ENCODE peak calls at places on chromosomes 1 and 21, in five cellular contexts. One of them, this sample, is unnamed.

GRCh38 chr1:211601159-211601558 is 22.2 kb upstream of the SLC30A1 start:
- DNase-seq in AG04450: no peak
- DNase-seq in lower leg skin: no peak
- DNase-seq in CD8-positive, alpha-beta T cell: no peak
- DNase-seq in retinal pigment epithelial cell: no peak
- DNase-seq in this sample: no peak

GRCh38 chr1:115838805-115839705 is 1.9 kb downstream of the NHLH2 start:
- DNase-seq in CD8-positive, alpha-beta T cell: no peak
- DNase-seq in lower leg skin: no peak
- DNase-seq in retinal pigment epithelial cell: no peak
- DNase-seq in AG04450: no peak
- DNase-seq in this sample: no peak

GRCh38 chr1:77370588-77371306 is 88.9 kb downstream of the AK5 start:
- DNase-seq in CD8-positive, alpha-beta T cell: no peak
- DNase-seq in retinal pigment epithelial cell: peak
- DNase-seq in AG04450: peak
- DNase-seq in lower leg skin: no peak
- DNase-seq in this sample: peak

GRCh38 chr1:212030936-212031528 is 4.3 kb downstream of the INTS7 start:
- DNase-seq in retinal pigment epithelial cell: no peak
- DNase-seq in CD8-positive, alpha-beta T cell: no peak
- DNase-seq in lower leg skin: no peak
- DNase-seq in AG04450: peak
- DNase-seq in this sample: peak

GRCh38 chr21:44929799-44930542 is 9.3 kb upstream of the ITGB2 start:
- DNase-seq in retinal pigment epithelial cell: no peak
- DNase-seq in lower leg skin: no peak
- DNase-seq in AG04450: no peak
- DNase-seq in CD8-positive, alpha-beta T cell: no peak
- DNase-seq in this sample: no peak

GRCh38 chr1:15975358-15975804 is 520 bp downstream of the ZBTB17 start:
- DNase-seq in lower leg skin: no peak
- DNase-seq in CD8-positive, alpha-beta T cell: peak
- DNase-seq in retinal pigment epithelial cell: no peak
- DNase-seq in AG04450: no peak
- DNase-seq in this sample: no peak

GRCh38 chr1:79264975-79265818 is 258.7 kb upstream of the ADGRL4 start:
- DNase-seq in retinal pigment epithelial cell: no peak
- DNase-seq in AG04450: no peak
- DNase-seq in lower leg skin: no peak
- DNase-seq in CD8-positive, alpha-beta T cell: no peak
- DNase-seq in this sample: peak

GRCh38 chr1:64112281-64112680 is 91.1 kb upstream of the UBE2U start:
- DNase-seq in CD8-positive, alpha-beta T cell: no peak
- DNase-seq in lower leg skin: no peak
- DNase-seq in retinal pigment epithelial cell: no peak
- DNase-seq in AG04450: no peak
- DNase-seq in this sample: peak

GRCh38 chr1:109765896-109766615 is 2.3 kb upstream of the EPS8L3 start:
- DNase-seq in retinal pigment epithelial cell: no peak
- DNase-seq in CD8-positive, alpha-beta T cell: no peak
- DNase-seq in lower leg skin: no peak
- DNase-seq in AG04450: no peak
- DNase-seq in this sample: no peak

GRCh38 chr1:116853680-116854191 is 56.0 kb upstream of the PTGFRN start:
- DNase-seq in AG04450: no peak
- DNase-seq in retinal pigment epithelial cell: peak
- DNase-seq in lower leg skin: no peak
- DNase-seq in CD8-positive, alpha-beta T cell: no peak
- DNase-seq in this sample: no peak

GRCh38 chr1:39882152-39882551 is 1.2 kb downstream of the TRIT1 start:
- DNase-seq in lower leg skin: no peak
- DNase-seq in CD8-positive, alpha-beta T cell: no peak
- DNase-seq in AG04450: no peak
- DNase-seq in retinal pigment epithelial cell: no peak
- DNase-seq in this sample: no peak

GRCh38 chr1:212397171-212397570 is 17.5 kb downstream of the PACC1 start:
- DNase-seq in retinal pigment epithelial cell: no peak
- DNase-seq in CD8-positive, alpha-beta T cell: no peak
- DNase-seq in AG04450: no peak
- DNase-seq in lower leg skin: no peak
- DNase-seq in this sample: no peak

GRCh38 chr1:26907071-26907922 is 6.5 kb downstream of the NR0B2 start:
- DNase-seq in AG04450: no peak
- DNase-seq in lower leg skin: no peak
- DNase-seq in CD8-positive, alpha-beta T cell: no peak
- DNase-seq in retinal pigment epithelial cell: no peak
- DNase-seq in this sample: peak

GRCh38 chr1:72535470-72535869 is 253.1 kb upstream of the NEGR1 start:
- DNase-seq in retinal pigment epithelial cell: no peak
- DNase-seq in CD8-positive, alpha-beta T cell: no peak
- DNase-seq in lower leg skin: no peak
- DNase-seq in AG04450: no peak
- DNase-seq in this sample: no peak

GRCh38 chr1:115874929-115875328 is 34.0 kb upstream of the NHLH2 start:
- DNase-seq in AG04450: no peak
- DNase-seq in retinal pigment epithelial cell: no peak
- DNase-seq in lower leg skin: no peak
- DNase-seq in CD8-positive, alpha-beta T cell: no peak
- DNase-seq in this sample: no peak

GRCh38 chr1:100455478-100456072 is 82.4 kb upstream of the GPR88 start:
- DNase-seq in CD8-positive, alpha-beta T cell: no peak
- DNase-seq in retinal pigment epithelial cell: no peak
- DNase-seq in AG04450: no peak
- DNase-seq in lower leg skin: no peak
- DNase-seq in this sample: no peak

GRCh38 chr21:46108827-46109226 is 10.9 kb downstream of the COL6A2 start:
- DNase-seq in CD8-positive, alpha-beta T cell: no peak
- DNase-seq in retinal pigment epithelial cell: no peak
- DNase-seq in lower leg skin: no peak
- DNase-seq in AG04450: no peak
- DNase-seq in this sample: no peak

GRCh38 chr1:153816283-153816904 is 41.2 kb downstream of the SLC27A3 start:
- DNase-seq in lower leg skin: no peak
- DNase-seq in AG04450: no peak
- DNase-seq in CD8-positive, alpha-beta T cell: no peak
- DNase-seq in retinal pigment epithelial cell: no peak
- DNase-seq in this sample: no peak

GRCh38 chr1:155001688-155002474 is 721 bp upstream of the ZBTB7B start:
- DNase-seq in AG04450: peak
- DNase-seq in CD8-positive, alpha-beta T cell: peak
- DNase-seq in lower leg skin: peak
- DNase-seq in retinal pigment epithelial cell: peak
- DNase-seq in this sample: peak

GRCh38 chr1:41045740-41046139 is 24.2 kb upstream of the SLFNL1 start:
- DNase-seq in retinal pigment epithelial cell: peak
- DNase-seq in CD8-positive, alpha-beta T cell: no peak
- DNase-seq in lower leg skin: peak
- DNase-seq in AG04450: no peak
- DNase-seq in this sample: peak

GRCh38 chr1:226634156-226634588 is 85.6 kb downstream of the STUM start:
- DNase-seq in lower leg skin: no peak
- DNase-seq in AG04450: no peak
- DNase-seq in retinal pigment epithelial cell: no peak
- DNase-seq in CD8-positive, alpha-beta T cell: peak
- DNase-seq in this sample: no peak

GRCh38 chr1:154765970-154766369 is 104.1 kb downstream of the KCNN3 start:
- DNase-seq in retinal pigment epithelial cell: peak
- DNase-seq in CD8-positive, alpha-beta T cell: no peak
- DNase-seq in AG04450: no peak
- DNase-seq in lower leg skin: no peak
- DNase-seq in this sample: no peak

GRCh38 chr1:155018617-155019348 is 14.8 kb downstream of the DCST2 start:
- DNase-seq in lower leg skin: no peak
- DNase-seq in AG04450: no peak
- DNase-seq in CD8-positive, alpha-beta T cell: no peak
- DNase-seq in retinal pigment epithelial cell: no peak
- DNase-seq in this sample: no peak

GRCh38 chr1:84997667-84998600 is 1.0 kb upstream of the MCOLN2 start:
- DNase-seq in AG04450: no peak
- DNase-seq in retinal pigment epithelial cell: no peak
- DNase-seq in lower leg skin: no peak
- DNase-seq in CD8-positive, alpha-beta T cell: no peak
- DNase-seq in this sample: no peak

GRCh38 chr1:36864182-36865079 is 169.9 kb downstream of the GRIK3 start:
- DNase-seq in lower leg skin: no peak
- DNase-seq in AG04450: no peak
- DNase-seq in retinal pigment epithelial cell: no peak
- DNase-seq in CD8-positive, alpha-beta T cell: no peak
- DNase-seq in this sample: no peak

GRCh38 chr21:44020551-44020950 is 8.4 kb downstream of the TRAPPC10 start:
- DNase-seq in CD8-positive, alpha-beta T cell: no peak
- DNase-seq in retinal pigment epithelial cell: no peak
- DNase-seq in AG04450: no peak
- DNase-seq in lower leg skin: no peak
- DNase-seq in this sample: no peak

GRCh38 chr1:209589440-209589839 is 5.9 kb downstream of the CAMK1G start:
- DNase-seq in AG04450: no peak
- DNase-seq in retinal pigment epithelial cell: no peak
- DNase-seq in lower leg skin: no peak
- DNase-seq in CD8-positive, alpha-beta T cell: no peak
- DNase-seq in this sample: no peak
- TF ChIP-seq CTCF in AG04450: no peak
- TF ChIP-seq CTCF in retinal pigment epithelial cell: no peak
- TF ChIP-seq CTCF in lower leg skin: no peak
- TF ChIP-seq CTCF in CD8-positive, alpha-beta T cell: no peak
- TF ChIP-seq CTCF in this sample: no peak

DNA sequence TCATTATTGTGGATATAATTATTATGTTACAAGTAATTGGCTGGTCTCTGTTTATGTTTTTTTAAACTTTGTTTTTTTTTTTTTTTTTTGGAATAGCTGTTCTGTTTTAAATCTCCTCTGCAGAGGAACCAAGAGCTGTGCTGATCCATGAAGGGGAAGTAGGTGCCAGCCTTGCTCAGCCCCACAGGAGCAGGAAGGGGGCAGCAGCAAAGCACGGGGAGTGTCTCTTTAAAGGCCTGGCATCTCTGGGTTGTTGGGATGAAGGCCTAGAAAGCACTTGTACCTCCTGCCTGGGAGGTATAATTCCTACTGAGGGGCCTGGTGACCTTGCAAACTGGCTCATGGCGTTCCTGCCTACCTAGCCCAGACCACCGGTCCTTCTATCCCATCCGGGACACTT is 2.5 kb upstream of the GRHL3 start:
- DNase-seq in CD8-positive, alpha-beta T cell: no peak
- DNase-seq in AG04450: no peak
- DNase-seq in retinal pigment epithelial cell: no peak
- DNase-seq in lower leg skin: no peak
- DNase-seq in this sample: no peak
- TF ChIP-seq CTCF in CD8-positive, alpha-beta T cell: no peak
- TF ChIP-seq CTCF in AG04450: no peak
- TF ChIP-seq CTCF in retinal pigment epithelial cell: no peak
- TF ChIP-seq CTCF in lower leg skin: no peak
- TF ChIP-seq CTCF in this sample: no peak

GRCh38 chr1:90729484-90730246 is 12.6 kb upstream of the BARHL2 start:
- DNase-seq in AG04450: no peak
- DNase-seq in lower leg skin: no peak
- DNase-seq in CD8-positive, alpha-beta T cell: no peak
- DNase-seq in retinal pigment epithelial cell: no peak
- DNase-seq in this sample: no peak
- TF ChIP-seq CTCF in AG04450: no peak
- TF ChIP-seq CTCF in lower leg skin: no peak
- TF ChIP-seq CTCF in CD8-positive, alpha-beta T cell: peak
- TF ChIP-seq CTCF in retinal pigment epithelial cell: peak
- TF ChIP-seq CTCF in this sample: no peak

DNA sequence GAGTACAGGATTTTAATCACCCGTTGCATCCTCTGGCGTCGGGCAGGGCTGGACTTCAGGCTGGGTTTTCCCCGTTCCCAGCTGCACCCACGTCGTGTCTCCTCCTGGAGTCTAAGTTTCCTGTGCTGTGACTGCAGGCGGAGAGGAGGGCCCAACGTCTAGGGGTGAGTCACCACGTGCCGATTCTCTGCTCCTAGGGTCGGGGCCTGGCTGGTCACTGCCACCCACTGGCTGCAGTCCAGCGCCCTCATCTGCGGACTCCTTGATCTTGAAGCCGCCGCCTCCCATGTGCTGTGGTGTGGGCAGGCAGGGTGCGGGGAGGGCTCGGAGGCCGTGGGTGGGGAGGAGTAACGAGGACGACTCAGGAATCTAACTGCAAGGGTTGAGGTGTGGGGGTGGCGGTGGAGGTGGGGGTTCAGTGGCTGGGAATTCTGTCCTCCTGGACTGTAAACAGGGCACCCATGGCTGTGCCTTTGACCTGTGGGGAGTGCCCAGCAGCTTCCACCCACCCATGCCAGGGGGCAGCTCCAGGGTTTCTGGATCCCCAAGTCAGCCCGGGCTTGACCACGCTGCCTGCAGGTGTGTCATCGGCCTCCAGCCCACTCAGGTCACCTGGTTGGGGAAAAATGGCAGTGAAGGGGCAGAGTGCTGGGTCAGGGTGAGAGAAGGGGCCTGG is 77.8 kb downstream of the ALPL start:
- DNase-seq in retinal pigment epithelial cell: peak
- DNase-seq in AG04450: peak
- DNase-seq in CD8-positive, alpha-beta T cell: no peak
- DNase-seq in lower leg skin: peak
- DNase-seq in this sample: peak
- TF ChIP-seq CTCF in retinal pigment epithelial cell: no peak
- TF ChIP-seq CTCF in AG04450: no peak
- TF ChIP-seq CTCF in CD8-positive, alpha-beta T cell: no peak
- TF ChIP-seq CTCF in lower leg skin: no peak
- TF ChIP-seq CTCF in this sample: no peak

GRCh38 chr1:21302747-21303715 is 12.8 kb upstream of the ECE1 start:
- DNase-seq in CD8-positive, alpha-beta T cell: no peak
- DNase-seq in retinal pigment epithelial cell: no peak
- DNase-seq in AG04450: peak
- DNase-seq in lower leg skin: no peak
- DNase-seq in this sample: peak
- TF ChIP-seq CTCF in CD8-positive, alpha-beta T cell: no peak
- TF ChIP-seq CTCF in retinal pigment epithelial cell: peak
- TF ChIP-seq CTCF in AG04450: peak
- TF ChIP-seq CTCF in lower leg skin: no peak
- TF ChIP-seq CTCF in this sample: peak

GRCh38 chr1:219066631-219067349 is 106.9 kb upstream of the LYPLAL1 start:
- DNase-seq in retinal pigment epithelial cell: no peak
- DNase-seq in lower leg skin: no peak
- DNase-seq in AG04450: no peak
- DNase-seq in CD8-positive, alpha-beta T cell: no peak
- DNase-seq in this sample: peak
- TF ChIP-seq CTCF in retinal pigment epithelial cell: peak
- TF ChIP-seq CTCF in lower leg skin: no peak
- TF ChIP-seq CTCF in AG04450: peak
- TF ChIP-seq CTCF in CD8-positive, alpha-beta T cell: no peak
- TF ChIP-seq CTCF in this sample: peak

DNA sequence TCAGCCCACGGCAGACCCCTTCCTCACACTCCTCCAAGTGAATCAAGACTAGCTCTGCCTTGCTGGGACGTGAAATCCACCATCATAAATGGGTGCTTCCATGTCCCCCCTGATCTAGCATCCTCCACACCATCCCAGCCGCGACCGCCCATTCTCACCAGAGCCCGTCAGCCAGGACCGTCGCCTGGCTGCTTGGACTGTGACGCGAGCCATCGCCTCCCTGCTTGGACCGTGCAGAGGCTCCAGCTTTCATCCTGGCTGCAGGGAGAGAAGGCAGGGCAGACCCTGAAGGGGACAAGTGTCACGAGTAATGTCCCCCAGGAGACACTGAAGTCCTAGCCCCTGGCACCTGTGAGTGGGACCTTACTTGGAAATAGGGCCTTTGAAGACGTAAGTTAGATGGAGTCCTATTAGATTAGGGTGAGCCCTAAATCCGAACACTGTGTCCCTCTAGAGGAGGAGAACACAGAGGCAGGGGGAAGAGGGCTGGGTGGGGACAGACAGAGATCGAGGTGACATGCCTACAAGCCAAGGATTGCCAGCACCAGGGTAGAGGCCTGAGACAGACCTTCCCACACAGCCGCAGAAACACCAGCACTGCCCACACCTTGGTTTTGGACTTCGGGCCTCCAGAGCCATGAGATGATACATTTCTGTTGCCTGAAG is 12.8 kb upstream of the PRKCZ start:
- DNase-seq in retinal pigment epithelial cell: no peak
- DNase-seq in AG04450: no peak
- DNase-seq in CD8-positive, alpha-beta T cell: no peak
- DNase-seq in lower leg skin: no peak
- DNase-seq in this sample: no peak
- TF ChIP-seq CTCF in retinal pigment epithelial cell: no peak
- TF ChIP-seq CTCF in AG04450: no peak
- TF ChIP-seq CTCF in CD8-positive, alpha-beta T cell: no peak
- TF ChIP-seq CTCF in lower leg skin: no peak
- TF ChIP-seq CTCF in this sample: no peak

This sample was measured in AG09309.